ENCODE peak calls at places on chromosome 11, in six cellular contexts. O, D, X, K, P and S are unnamed samples.

GRCh38 chr11:6622261-6623171 is 3.3 kb upstream of the TPP1 start:
- DNase-seq in O (no peak), P (no peak), D (no peak), K (no peak), X (no peak), S (no peak)

GRCh38 chr11:44634401-44635281 is 69.2 kb downstream of the CD82 start:
- DNase-seq in P (peak; percentile 74), K (peak; percentile 64), O (peak; percentile 30), D (no peak), X (peak; percentile 68), S (no peak)

GRCh38 chr11:118180300-118180703 is 3.9 kb upstream of the SCN2B start:
- DNase-seq in K (no peak), X (no peak), O (peak; percentile 26), D (no peak), P (no peak), S (no peak)

GRCh38 chr11:12164061-12165014 is 53.9 kb downstream of the MICAL2 start:
- DNase-seq in X (peak; percentile 97), P (peak; percentile 13), O (peak; percentile 84), D (no peak), K (peak; percentile 68), S (no peak)

GRCh38 chr11:134266440-134266839 is 9.7 kb upstream of the GLB1L3 start:
- DNase-seq in D (no peak), X (no peak), P (no peak), O (no peak), K (no peak), S (no peak)

GRCh38 chr11:120055646-120056045 is 82.3 kb downstream of the TRIM29 start:
- DNase-seq in D (no peak), O (peak; percentile 85), X (peak; percentile 3), P (no peak), K (no peak), S (no peak)

GRCh38 chr11:14611939-14612338 is 31.7 kb upstream of the PDE3B start:
- DNase-seq in D (no peak), X (no peak), O (no peak), K (no peak), P (no peak), S (no peak)

GRCh38 chr11:18757742-18758294 is 31.8 kb upstream of the IGSF22 start:
- DNase-seq in O (no peak), P (no peak), K (no peak), D (no peak), X (peak; percentile 46), S (no peak)

GRCh38 chr11:23574149-23574548 is 713.9 kb upstream of the CCDC179 start:
- DNase-seq in D (no peak), O (no peak), K (no peak), P (no peak), X (no peak), S (no peak)

GRCh38 chr11:68036717-68037239 is 2.0 kb upstream of the TCIRG1 start:
- DNase-seq in P (peak; percentile 90), O (no peak), X (no peak), D (no peak), K (no peak), S (no peak)

GRCh38 chr11:70488171-70488570 is 89.8 kb downstream of the CTTN start:
- DNase-seq in O (no peak), D (no peak), X (no peak), K (no peak), P (no peak), S (no peak)

GRCh38 chr11:100984668-100985067 is 144.9 kb downstream of the PGR start:
- DNase-seq in X (no peak), K (no peak), O (no peak), P (no peak), D (no peak), S (peak; percentile 3)

DNA sequence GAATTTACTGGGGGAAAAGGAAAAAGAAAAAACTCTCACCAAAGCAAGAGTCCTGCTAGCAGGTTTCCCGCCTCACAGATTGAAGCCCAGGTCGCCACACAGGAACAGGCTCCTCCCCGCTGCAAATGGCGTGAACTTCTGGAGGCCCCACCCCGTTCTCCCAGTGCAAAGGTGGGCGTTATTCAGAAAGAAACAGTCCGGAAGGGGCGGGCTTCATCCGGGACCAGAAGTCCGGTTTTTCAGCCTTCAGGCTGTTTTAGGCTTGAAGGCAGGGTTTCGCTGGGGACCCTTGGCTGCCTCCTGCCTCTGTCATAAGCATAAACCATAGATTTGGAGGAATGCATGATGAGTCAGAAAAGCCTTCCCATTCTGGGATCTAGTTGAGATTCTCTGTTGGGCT is 148.3 kb upstream of the POU2AF2 start:
- DNase-seq in X (peak; percentile 22), O (peak; percentile 17), P (peak; percentile 72), D (no peak), K (no peak), S (no peak)
- H3K4me3 ChIP-seq in X (peak overlapping the region; percentile 14), O (peak overlapping the region; percentile 36), P (peak overlapping the region; percentile 25), D (no peak overlapping the region), K (peak overlapping the region; percentile 34), S (no peak overlapping the region)

GRCh38 chr11:109552376-109552775 is 130.4 kb downstream of the C11orf87 start:
- DNase-seq in X (no peak), K (no peak), P (no peak), O (peak; percentile 33), D (no peak), S (no peak)
- H3K4me3 ChIP-seq in X (no peak overlapping the region), K (no peak overlapping the region), P (no peak overlapping the region), O (no peak overlapping the region), D (no peak overlapping the region), S (no peak overlapping the region)

GRCh38 chr11:22276535-22276934 is 61.6 kb upstream of the SLC17A6 start:
- DNase-seq in D (no peak), P (no peak), X (no peak), O (no peak), K (no peak), S (no peak)
- H3K4me3 ChIP-seq in D (no peak overlapping the region), P (no peak overlapping the region), X (no peak overlapping the region), O (no peak overlapping the region), K (no peak overlapping the region), S (no peak overlapping the region)

GRCh38 chr11:109486129-109486528 is 64.1 kb downstream of the C11orf87 start:
- DNase-seq in P (no peak), K (no peak), D (no peak), X (no peak), O (no peak), S (no peak)

GRCh38 chr11:109480251-109480650 is 58.3 kb downstream of the C11orf87 start:
- DNase-seq in X (no peak), O (no peak), D (no peak), K (no peak), P (no peak), S (no peak)
- H3K4me3 ChIP-seq in X (no peak overlapping the region), O (no peak overlapping the region), D (no peak overlapping the region), K (no peak overlapping the region), P (no peak overlapping the region), S (no peak overlapping the region)

GRCh38 chr11:64915366-64915887 is 1.6 kb downstream of the ATG2A start:
- DNase-seq in P (no peak), K (no peak), D (no peak), X (no peak), O (no peak), S (no peak)
- H3K4me3 ChIP-seq in P (peak overlapping the region; percentile 78), K (peak overlapping the region; percentile 97), D (peak overlapping the region; percentile 86), X (no peak overlapping the region), O (peak overlapping the region; percentile 99), S (no peak overlapping the region)

GRCh38 chr11:88469828-88470227 is 132.3 kb upstream of the CTSC start:
- DNase-seq in O (no peak), K (no peak), X (no peak), D (no peak), P (no peak), S (no peak)

GRCh38 chr11:88464528-88464927 is 127.0 kb upstream of the CTSC start:
- DNase-seq in O (no peak), X (no peak), K (no peak), P (no peak), D (no peak), S (no peak)
- H3K4me3 ChIP-seq in O (no peak overlapping the region), X (no peak overlapping the region), K (no peak overlapping the region), P (no peak overlapping the region), D (no peak overlapping the region), S (no peak overlapping the region)

DNA sequence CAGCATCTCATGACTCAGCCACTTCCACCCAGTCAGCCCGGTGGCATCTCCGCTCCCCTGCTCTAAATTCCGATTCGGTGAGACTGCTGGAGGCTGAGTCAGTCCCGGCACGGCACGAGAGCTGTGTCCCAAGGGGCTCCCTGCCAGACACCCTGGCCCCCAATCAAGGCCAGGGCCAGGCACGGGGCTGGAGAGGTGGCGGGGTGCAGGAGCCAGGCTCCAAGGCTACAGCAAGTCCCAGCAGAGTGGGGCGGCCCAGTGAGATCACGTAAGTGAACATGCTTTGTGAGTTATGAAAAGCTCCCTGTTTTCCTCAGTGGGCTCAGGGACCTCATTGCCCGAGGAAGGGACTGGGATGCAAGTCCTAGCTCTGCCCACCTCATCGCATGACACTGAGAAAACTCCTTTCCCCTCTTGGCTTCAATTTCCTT is 3.0 kb downstream of the C11orf68 start:
- DNase-seq in X (peak; percentile 95), K (peak; percentile 89), O (peak; percentile 98), P (peak; percentile 78), D (no peak), S (no peak)
- H3K4me3 ChIP-seq in X (peak overlapping the region; percentile 5), K (no peak overlapping the region), O (peak overlapping the region; percentile 93), P (no peak overlapping the region), D (no peak overlapping the region), S (no peak overlapping the region)

GRCh38 chr11:61838921-61839320 is 10.8 kb downstream of the FADS2 start:
- DNase-seq in D (no peak), X (no peak), O (no peak), P (no peak), K (no peak), S (no peak)

GRCh38 chr11:61840371-61840770 is 12.3 kb downstream of the FADS2 start:
- DNase-seq in D (no peak), K (no peak), O (no peak), X (no peak), P (no peak), S (no peak)

GRCh38 chr11:61842421-61842820 is 14.3 kb downstream of the FADS2 start:
- DNase-seq in X (no peak), P (no peak), K (no peak), D (no peak), O (no peak), S (no peak)

GRCh38 chr11:61839742-61840141 is 11.6 kb downstream of the FADS2 start:
- DNase-seq in D (no peak), K (no peak), X (no peak), P (no peak), O (no peak), S (no peak)

GRCh38 chr11:61841636-61842332 is 13.7 kb downstream of the FADS2 start:
- DNase-seq in K (no peak), O (no peak), D (no peak), X (no peak), P (no peak), S (no peak)
- H3K4me3 ChIP-seq in K (no peak overlapping the region), O (no peak overlapping the region), D (no peak overlapping the region), X (no peak overlapping the region), P (no peak overlapping the region), S (no peak overlapping the region)